ENCODE peak calls at places on chromosomes 13 and 19, in five cellular contexts. E is effector memory CD4-positive, alpha-beta T cell; M is effector CD8-positive, alpha-beta T cell; A is iris pigment epithelial cell; T is AG09319. D is an unnamed sample.
A peak's percentile ranks its signal among the peaks of the same experiment; 100 is the strongest.

GRCh38 chr19:49877879-49878743 is 609 bp downstream of the TBC1D17 start:
- DNase-seq in E (peak; percentile 97), M (peak; percentile 97), A (peak; percentile 97), T (peak; percentile 95), D (peak; percentile 97)

GRCh38 chr13:50635504-50635903 is 208.0 kb downstream of the DLEU7 start:
- DNase-seq in E (no peak), M (no peak), A (peak; percentile 74), T (no peak), D (no peak)

GRCh38 chr19:10428996-10429381 is 8.7 kb downstream of the PDE4A start:
- DNase-seq in E (no peak), M (no peak), A (no peak), T (no peak), D (no peak)

GRCh38 chr19:33064778-33065550 is at the start of gene RHPN2:
- DNase-seq in E (no peak), M (peak; percentile 24), A (peak; percentile 63), T (no peak), D (peak; percentile 75)

GRCh38 chr13:77740931-77741586 is 43.6 kb downstream of the SLAIN1 start:
- DNase-seq in E (no peak), M (no peak), A (no peak), T (no peak), D (no peak)

GRCh38 chr13:46045424-46045823 is 7.1 kb downstream of the ZC3H13 start:
- DNase-seq in E (no peak), M (no peak), A (no peak), T (no peak), D (no peak)

GRCh38 chr13:33101835-33102234 is 85.6 kb downstream of the KL start:
- DNase-seq in E (no peak), M (no peak), A (peak; percentile 56), T (no peak), D (peak; percentile 14)

GRCh38 chr19:14370169-14370998 is 10.9 kb upstream of the ADGRE5 start:
- DNase-seq in E (no peak), M (peak; percentile 36), A (no peak), T (no peak), D (no peak)

GRCh38 chr13:19062801-19063200 is 118.8 kb downstream of the TUBA3C start:
- DNase-seq in E (no peak), M (no peak), A (no peak), T (no peak), D (no peak)

GRCh38 chr13:37295046-37295445 is 189.6 kb upstream of the CSNK1A1L start:
- DNase-seq in E (no peak), M (no peak), A (peak; percentile 36), T (no peak), D (no peak)

GRCh38 chr19:18322318-18322758 is 538 bp downstream of the LSM4 start:
- DNase-seq in E (no peak), M (no peak), A (peak; percentile 63), T (no peak), D (peak; percentile 59)

GRCh38 chr19:10291554-10292205 is 1.9 kb downstream of the ICAM5 start:
- DNase-seq in E (no peak), M (no peak), A (no peak), T (no peak), D (no peak)

GRCh38 chr19:10431254-10431942 is 11.1 kb downstream of the PDE4A start:
- DNase-seq in E (peak; percentile 54), M (no peak), A (peak; percentile 35), T (no peak), D (no peak)

GRCh38 chr19:3094638-3095374 is 644 bp downstream of the GNA11 start:
- DNase-seq in E (no peak), M (no peak), A (peak; percentile 40), T (no peak), D (no peak)

GRCh38 chr19:45955905-45956608 is 17.6 kb downstream of the NOVA2 start:
- DNase-seq in E (no peak), M (no peak), A (peak; percentile 14), T (no peak), D (no peak)

GRCh38 chr19:29121684-29122083 is 91.3 kb downstream of the UQCRFS1 start:
- DNase-seq in E (no peak), M (no peak), A (no peak), T (no peak), D (no peak)

GRCh38 chr19:28744943-28745342 is 468.0 kb downstream of the UQCRFS1 start:
- DNase-seq in E (no peak), M (no peak), A (no peak), T (no peak), D (no peak)

GRCh38 chr13:44903596-44903995 is 85.7 kb downstream of the NUFIP1 start:
- DNase-seq in E (no peak), M (no peak), A (peak; percentile 91), T (peak; percentile 84), D (peak; percentile 73)

GRCh38 chr19:19064098-19064722 is 416 bp downstream of the SLC25A42 start:
- DNase-seq in E (no peak), M (peak; percentile 83), A (no peak), T (no peak), D (peak; percentile 20)

GRCh38 chr19:27779953-27780352 is 1433.0 kb downstream of the UQCRFS1 start:
- DNase-seq in E (no peak), M (no peak), A (no peak), T (no peak), D (no peak)

GRCh38 chr13:21670883-21671792 is at the start of gene FGF9:
- DNase-seq in E (peak; percentile 73), M (peak; percentile 58), A (peak; percentile 84), T (peak; percentile 25), D (peak; percentile 80)

GRCh38 chr13:82717249-82717648 is 1165.0 kb downstream of the SLITRK1 start:
- DNase-seq in E (no peak), M (no peak), A (peak; percentile 86), T (no peak), D (peak; percentile 84)

GRCh38 chr19:41939861-41940442 is 11.7 kb upstream of the ERFL start:
- DNase-seq in E (peak; percentile 45), M (peak; percentile 10), A (no peak), T (no peak), D (no peak)

GRCh38 chr19:37594982-37595382 is 306 bp downstream of the ZNF540 start:
- DNase-seq in E (peak; percentile 52), M (peak; percentile 43), A (peak; percentile 74), T (no peak), D (peak; percentile 38)

GRCh38 chr13:34044660-34045080 is 226.7 kb downstream of the RFC3 start:
- DNase-seq in E (no peak), M (no peak), A (peak; percentile 84), T (peak; percentile 35), D (no peak)

GRCh38 chr19:4575267-4575793 is 15.8 kb upstream of the SEMA6B start:
- DNase-seq in E (no peak), M (no peak), A (peak; percentile 79), T (peak; percentile 80), D (peak; percentile 85)

GRCh38 chr19:38090561-38090960 is 133.5 kb downstream of the DPF1 start:
- DNase-seq in E (no peak), M (no peak), A (no peak), T (no peak), D (no peak)

GRCh38 chr19:7668842-7669241 is at the start of gene RETN:
- DNase-seq in E (no peak), M (no peak), A (no peak), T (no peak), D (no peak)

GRCh38 chr19:48391100-48392005 is at the start of gene KDELR1:
- DNase-seq in E (peak; percentile 56), M (peak; percentile 58), A (peak; percentile 58), T (peak; percentile 35), D (peak; percentile 71)

GRCh38 chr19:23294141-23294540 is 43.9 kb upstream of the ZNF724 start:
- DNase-seq in E (no peak), M (no peak), A (no peak), T (no peak), D (no peak)

GRCh38 chr19:15195987-15196682 is 4.7 kb downstream of the NOTCH3 start:
- DNase-seq in E (no peak), M (no peak), A (no peak), T (no peak), D (no peak)

GRCh38 chr19:14440049-14440448 is 6.9 kb downstream of the PKN1 start:
- DNase-seq in E (peak; percentile 60), M (peak; percentile 55), A (no peak), T (no peak), D (no peak)

GRCh38 chr19:16623066-16623465 is 4.9 kb downstream of the MED26 start:
- DNase-seq in E (no peak), M (no peak), A (no peak), T (no peak), D (no peak)

GRCh38 chr19:1629256-1629808 is 23.1 kb downstream of the TCF3 start:
- DNase-seq in E (no peak), M (no peak), A (no peak), T (no peak), D (no peak)

GRCh38 chr13:110629735-110630134 is 14.4 kb downstream of the NAXD start:
- DNase-seq in E (peak; percentile 20), M (no peak), A (peak; percentile 44), T (no peak), D (no peak)

GRCh38 chr19:45798995-45799517 is 6.4 kb upstream of the DMWD start:
- DNase-seq in E (peak; percentile 32), M (peak; percentile 54), A (peak; percentile 59), T (peak; percentile 57), D (peak; percentile 75)

GRCh38 chr13:51122868-51123267 is 11.8 kb upstream of the C13orf42 start:
- DNase-seq in E (no peak), M (no peak), A (no peak), T (no peak), D (no peak)

GRCh38 chr19:3536429-3537100 is 2.4 kb upstream of the TEKTIP1 start:
- DNase-seq in E (no peak), M (no peak), A (no peak), T (no peak), D (no peak)

GRCh38 chr13:28494537-28494860 is 429 bp downstream of the FLT1 start:
- DNase-seq in E (no peak), M (no peak), A (peak; percentile 34), T (no peak), D (no peak)